ENCODE peak calls at places on chromosome 1, in eight cellular contexts. L is activated naive CD4-positive, alpha-beta T cell; U is OCI-LY7; G is BE2C; M is left ventricle myocardium inferior; P is T-cell; S is IMR-90; J is caudate nucleus. T is an unnamed sample.

GRCh38 chr1:208084220-208084619 is 160.0 kb downstream of the PLXNA2 start:
- DNase-seq in L (no peak), U (no peak), G (no peak), M (no peak), P (no peak), S (no peak), J (no peak), T (no peak)

GRCh38 chr1:216237927-216238550 is 185.2 kb downstream of the USH2A start:
- DNase-seq in L (no peak), U (no peak), G (no peak), M (no peak), P (no peak), S (no peak), J (no peak), T (no peak)

GRCh38 chr1:10074059-10074854 is 41.5 kb downstream of the UBE4B start:
- DNase-seq in L (no peak), U (no peak), G (no peak), M (no peak), P (no peak), S (peak), J (peak), T (peak)

GRCh38 chr1:212271823-212272498 is 13.2 kb upstream of the PPP2R5A start:
- DNase-seq in L (no peak), U (no peak), G (peak), M (peak), P (no peak), S (no peak), J (no peak), T (no peak)

GRCh38 chr1:150072959-150073358 is 5.4 kb downstream of the VPS45 start:
- DNase-seq in L (no peak), U (peak), G (no peak), M (no peak), P (no peak), S (peak), J (no peak), T (peak)

GRCh38 chr1:227886993-227887696 is 60.6 kb downstream of the WNT9A start:
- DNase-seq in L (peak), U (no peak), G (peak), M (peak), P (no peak), S (peak), J (no peak), T (peak)

GRCh38 chr1:209569445-209570207 is 13.9 kb upstream of the CAMK1G start:
- DNase-seq in L (peak), U (peak), G (peak), M (peak), P (peak), S (peak), J (peak), T (peak)

GRCh38 chr1:234953655-234954420 is 174.8 kb downstream of the TOMM20 start:
- DNase-seq in L (no peak), U (no peak), G (no peak), M (no peak), P (no peak), S (no peak), J (no peak), T (no peak)

GRCh38 chr1:180917306-180918065 is 4.8 kb downstream of the KIAA1614 start:
- DNase-seq in L (no peak), U (no peak), G (no peak), M (no peak), P (no peak), S (peak), J (no peak), T (peak)

GRCh38 chr1:110872745-110873435 is at the start of gene CD53:
- DNase-seq in L (peak), U (peak), G (no peak), M (no peak), P (peak), S (no peak), J (no peak), T (no peak)

GRCh38 chr1:24586970-24587820 is 31.3 kb downstream of the NCMAP start:
- DNase-seq in L (no peak), U (peak), G (peak), M (no peak), P (peak), S (peak), J (no peak), T (peak)

GRCh38 chr1:211591980-211592493 is 13.1 kb upstream of the SLC30A1 start:
- DNase-seq in L (no peak), U (no peak), G (peak), M (no peak), P (no peak), S (peak), J (no peak), T (peak)

GRCh38 chr1:199197695-199198094 is 558.9 kb downstream of the PTPRC start:
- DNase-seq in L (no peak), U (no peak), G (no peak), M (no peak), P (no peak), S (no peak), J (no peak), T (no peak)

GRCh38 chr1:243507672-243508302 is 251.9 kb downstream of the SDCCAG8 start:
- DNase-seq in L (no peak), U (no peak), G (no peak), M (no peak), P (no peak), S (no peak), J (no peak), T (no peak)

GRCh38 chr1:67970088-67970487 is 80.3 kb downstream of the DIRAS3 start:
- DNase-seq in L (no peak), U (no peak), G (no peak), M (no peak), P (no peak), S (peak), J (no peak), T (peak)

GRCh38 chr1:116794804-116795481 is 40.7 kb downstream of the CD2 start:
- DNase-seq in L (no peak), U (peak), G (no peak), M (no peak), P (no peak), S (no peak), J (no peak), T (no peak)

GRCh38 chr1:147078606-147079399 is 93.5 kb downstream of the PRKAB2 start:
- DNase-seq in L (no peak), U (no peak), G (no peak), M (no peak), P (no peak), S (no peak), J (no peak), T (no peak)

GRCh38 chr1:29235955-29236742 is at the start of gene PTPRU:
- DNase-seq in L (peak), U (peak), G (peak), M (peak), P (peak), S (peak), J (peak), T (peak)

GRCh38 chr1:208043690-208044089 is 132.8 kb upstream of the CD34 start:
- DNase-seq in L (no peak), U (no peak), G (no peak), M (peak), P (no peak), S (no peak), J (no peak), T (no peak)

GRCh38 chr1:185895208-185895900 is 161.2 kb downstream of the HMCN1 start:
- DNase-seq in L (no peak), U (no peak), G (no peak), M (no peak), P (no peak), S (no peak), J (no peak), T (no peak)

GRCh38 chr1:218421531-218421930 is 76.4 kb downstream of the TGFB2 start:
- DNase-seq in L (no peak), U (no peak), G (no peak), M (no peak), P (no peak), S (no peak), J (no peak), T (no peak)

GRCh38 chr1:13892671-13893325 is 192.8 kb downstream of the PRDM2 start:
- DNase-seq in L (no peak), U (no peak), G (peak), M (peak), P (no peak), S (no peak), J (no peak), T (no peak)